ENCODE peak calls at places on chromosomes 3 and 15, in six cellular contexts. K is GM23248, C is sigmoid colon, P is kidney tubule cell, X is NCI-H2081, S is T-helper 1 cell. U is an unnamed sample.
A peak's percentile ranks its signal among the peaks of the same experiment; 100 is the strongest.

GRCh38 chr15:29139540-29140459 is 129.8 kb downstream of the NSMCE3 start:
- DNase-seq in C (no peak), P (peak; percentile 65), X (peak; percentile 72), K (peak; percentile 62), S (peak; percentile 31), U (peak; percentile 84)

GRCh38 chr3:23626442-23626841 is 179.3 kb upstream of the UBE2E1 start:
- DNase-seq in P (no peak), X (no peak), C (no peak), S (no peak), K (no peak), U (no peak)

GRCh38 chr15:40449275-40449674 is 8.5 kb downstream of the BAHD1 start:
- DNase-seq in C (no peak), S (no peak), K (peak; percentile 39), P (peak; percentile 63), X (no peak), U (no peak)

GRCh38 chr15:31869640-31870335 is 160.5 kb upstream of the CHRNA7 start:
- DNase-seq in K (peak; percentile 38), C (no peak), X (peak; percentile 35), P (peak; percentile 8), S (no peak), U (peak; percentile 22)

GRCh38 chr3:100256724-100257123 is 4.1 kb upstream of the TBC1D23 start:
- DNase-seq in C (no peak), K (peak; percentile 77), P (no peak), X (no peak), S (no peak), U (peak; percentile 15)

GRCh38 chr15:48393650-48394049 is 62.4 kb downstream of the DUT start:
- DNase-seq in K (no peak), X (peak; percentile 60), C (no peak), P (no peak), S (no peak), U (no peak)

GRCh38 chr3:45011756-45012441 is 14.2 kb upstream of the CLEC3B start:
- DNase-seq in X (no peak), S (no peak), P (peak; percentile 91), C (peak; percentile 89), K (peak; percentile 97), U (peak; percentile 89)

GRCh38 chr3:187130346-187131066 is 8.8 kb downstream of the RPL39L start:
- DNase-seq in C (no peak), S (peak; percentile 37), X (no peak), K (peak; percentile 63), P (peak; percentile 68), U (peak; percentile 18)

GRCh38 chr3:69084326-69084667 is 440 bp upstream of the ARL6IP5 start:
- DNase-seq in C (no peak), S (no peak), P (peak; percentile 84), X (no peak), K (peak; percentile 92), U (peak; percentile 68)

U was measured in AG20443.